ENCODE peak calls at places on chromosomes 5 and 9, in nine cellular contexts. A, K, R, B, E, Y, J, F and Q are unnamed samples.
A peak's percentile ranks its signal among the peaks of the same experiment; 100 is the strongest.

GRCh38 chr5:2278825-2279224 is 396.1 kb upstream of the IRX4 start:
- DNase-seq in A (no peak), K (no peak), R (no peak), B (no peak), E (no peak), Y (no peak), J (no peak), F (no peak), Q (no peak)

GRCh38 chr5:112594060-112594850 is 143.4 kb upstream of the APC start:
- DNase-seq in A (no peak), K (no peak), R (no peak), B (no peak), E (no peak), Y (no peak), J (no peak), F (no peak), Q (no peak)

GRCh38 chr9:134328841-134329575 is 2.8 kb downstream of the RXRA start:
- DNase-seq in A (peak; percentile 52), K (no peak), R (no peak), B (no peak), E (no peak), Y (no peak), J (peak; percentile 61), F (no peak), Q (no peak)

GRCh38 chr5:159135896-159136531 is 36.3 kb upstream of the EBF1 start:
- DNase-seq in A (peak; percentile 30), K (no peak), R (no peak), B (no peak), E (no peak), Y (peak; percentile 72), J (no peak), F (peak; percentile 18), Q (no peak)

GRCh38 chr5:58794875-58795274 is 212.0 kb downstream of the RAB3C start:
- DNase-seq in A (no peak), K (no peak), R (no peak), B (no peak), E (no peak), Y (no peak), J (no peak), F (no peak), Q (peak; percentile 7)

GRCh38 chr9:36781532-36781931 is 208.8 kb downstream of the MELK start:
- DNase-seq in A (peak; percentile 10), K (no peak), R (no peak), B (no peak), E (peak; percentile 13), Y (peak; percentile 8), J (no peak), F (no peak), Q (no peak)

GRCh38 chr5:161105563-161105962 is 253.6 kb upstream of the ATP10B start:
- DNase-seq in A (no peak), K (no peak), R (no peak), B (no peak), E (no peak), Y (no peak), J (no peak), F (no peak), Q (no peak)

GRCh38 chr9:134970719-134971118 is 53.0 kb upstream of the FCN1 start:
- DNase-seq in A (no peak), K (peak; percentile 25), R (no peak), B (no peak), E (no peak), Y (no peak), J (no peak), F (no peak), Q (peak; percentile 1)

GRCh38 chr5:92207156-92207555 is 824.0 kb upstream of the ARRDC3 start:
- DNase-seq in A (no peak), K (no peak), R (no peak), B (no peak), E (no peak), Y (no peak), J (no peak), F (no peak), Q (no peak)

GRCh38 chr9:127154390-127155191 is 32.2 kb upstream of the ANGPTL2 start:
- DNase-seq in A (peak; percentile 76), K (no peak), R (peak; percentile 42), B (no peak), E (no peak), Y (peak; percentile 35), J (peak; percentile 47), F (no peak), Q (no peak)

GRCh38 chr5:101390317-101390908 is 487.3 kb upstream of the ST8SIA4 start:
- DNase-seq in A (peak; percentile 64), K (no peak), R (peak; percentile 49), B (no peak), E (peak; percentile 57), Y (peak; percentile 45), J (no peak), F (no peak), Q (peak; percentile 69)

GRCh38 chr9:90896231-90896630 is 94.6 kb downstream of the SYK start:
- DNase-seq in A (no peak), K (no peak), R (no peak), B (no peak), E (no peak), Y (no peak), J (no peak), F (no peak), Q (no peak)

DNA sequence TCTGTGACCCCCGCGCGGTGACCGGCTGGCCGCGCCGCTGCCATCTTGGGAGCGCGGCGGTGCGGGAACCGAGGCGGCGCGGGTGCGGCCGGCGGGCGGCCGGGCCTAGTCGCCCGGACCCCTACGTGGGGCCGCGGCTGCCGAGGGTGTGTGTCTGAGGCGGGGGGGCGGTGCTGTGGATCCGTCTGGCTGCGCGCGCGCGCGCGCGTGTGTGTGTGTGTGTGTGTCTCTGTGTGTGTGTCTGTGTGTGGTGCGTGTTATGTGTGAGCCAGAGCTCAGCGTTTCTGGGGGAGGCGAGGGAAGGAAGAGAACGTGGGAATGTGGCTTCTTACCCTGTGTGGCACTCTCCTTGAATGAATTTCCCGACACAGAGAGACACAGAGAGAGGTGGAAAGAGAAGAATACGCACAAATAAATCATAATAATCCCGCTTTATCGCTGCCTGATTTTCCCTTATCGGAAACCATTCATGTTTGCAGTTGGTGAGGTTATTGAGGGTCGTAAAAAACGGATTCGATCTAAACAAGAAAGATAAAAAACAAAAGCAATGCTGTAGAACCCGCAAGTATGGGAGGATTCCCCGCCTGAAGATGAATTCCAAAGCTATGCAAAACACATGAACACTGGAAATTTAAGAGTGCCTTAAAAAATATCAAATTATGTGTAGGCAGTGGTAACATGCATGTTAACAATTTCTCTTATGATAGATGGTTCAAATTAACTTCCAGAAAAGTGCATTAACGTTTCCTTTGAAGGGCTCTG is 5.7 kb downstream of the NR2F1 start:
- DNase-seq in A (peak; percentile 48), K (no peak), R (no peak), B (no peak), E (no peak), Y (peak; percentile 59), J (no peak), F (no peak), Q (no peak)
- H3K4me3 ChIP-seq in A (no peak overlapping the region), K (no peak overlapping the region), R (no peak overlapping the region), B (no peak overlapping the region), E (no peak overlapping the region), Y (peak overlapping the region; percentile 99), J (no peak overlapping the region), F (no peak overlapping the region), Q (no peak overlapping the region)

GRCh38 chr9:100601216-100601615 is 23.3 kb downstream of the CAVIN4 start:
- DNase-seq in A (peak; percentile 73), K (no peak), R (peak; percentile 77), B (no peak), E (peak; percentile 61), Y (peak; percentile 55), J (no peak), F (peak; percentile 41), Q (peak; percentile 69)
- TF ChIP-seq CTCF in A (peak; percentile 88), K (peak; percentile 33), R (peak; percentile 88), B (peak; percentile 30), E (peak; percentile 83), Y (peak; percentile 68), J (no peak), F (peak; percentile 55), Q (peak; percentile 68)

GRCh38 chr9:128898382-128898781 is 16.4 kb downstream of the LRRC8A start:
- DNase-seq in A (no peak), K (no peak), R (no peak), B (no peak), E (no peak), Y (no peak), J (no peak), F (no peak), Q (no peak)
- H3K4me1 ChIP-seq in A (no peaks in the 10 kb centered on the region), K (peaks cover 42% of the 10 kb centered on the region), R (peaks cover 40% of the 10 kb centered on the region), B (peaks cover 88% of the 10 kb centered on the region), E (peaks cover 9% of the 10 kb centered on the region), Y (peaks cover 8% of the 10 kb centered on the region), J (no peaks in the 10 kb centered on the region), F (peaks cover 34% of the 10 kb centered on the region), Q (no peaks in the 10 kb centered on the region)

GRCh38 chr9:70257512-70257911 is 1.3 kb upstream of the SMC5 start:
- DNase-seq in A (no peak), K (no peak), R (no peak), B (no peak), E (no peak), Y (no peak), J (no peak), F (no peak), Q (no peak)
- H3K4me3 ChIP-seq in A (no peak overlapping the region), K (no peak overlapping the region), R (no peak overlapping the region), B (peak overlapping the region; percentile 97), E (no peak overlapping the region), Y (peak overlapping the region; percentile 11), J (no peak overlapping the region), F (no peak overlapping the region), Q (peak overlapping the region; percentile 54)

GRCh38 chr9:76810377-76810957 is 46.2 kb downstream of the PCA3 start:
- DNase-seq in A (peak; percentile 81), K (no peak), R (peak; percentile 35), B (no peak), E (peak; percentile 59), Y (peak; percentile 72), J (peak; percentile 54), F (peak; percentile 8), Q (peak; percentile 36)
- TF ChIP-seq CTCF in A (peak; percentile 83), K (peak; percentile 58), R (peak; percentile 69), B (peak; percentile 15), E (peak; percentile 63), Y (peak; percentile 86), J (peak; percentile 82), F (peak; percentile 98), Q (peak; percentile 33)

GRCh38 chr9:95048225-95049087 is 269.1 kb downstream of the FANCC start:
- DNase-seq in A (peak; percentile 52), K (peak; percentile 92), R (peak; percentile 65), B (peak; percentile 16), E (no peak), Y (no peak), J (peak; percentile 70), F (no peak), Q (peak; percentile 76)
- H3K4me1 ChIP-seq in A (peaks cover 45% of the 10 kb centered on the region), K (peaks cover 2% of the 10 kb centered on the region), R (no peaks in the 10 kb centered on the region), B (peaks cover 7% of the 10 kb centered on the region), E (peaks cover 10% of the 10 kb centered on the region), Y (peaks cover 16% of the 10 kb centered on the region), J (peaks cover 12% of the 10 kb centered on the region), F (peaks cover 59% of the 10 kb centered on the region), Q (peaks cover 19% of the 10 kb centered on the region)

GRCh38 chr5:162683280-162683679 is 615.7 kb downstream of the GABRG2 start:
- DNase-seq in A (no peak), K (no peak), R (no peak), B (no peak), E (no peak), Y (no peak), J (no peak), F (no peak), Q (no peak)
- H3K4me3 ChIP-seq in A (no peak overlapping the region), K (no peak overlapping the region), R (no peak overlapping the region), B (no peak overlapping the region), E (no peak overlapping the region), Y (no peak overlapping the region), J (no peak overlapping the region), F (no peak overlapping the region), Q (no peak overlapping the region)